ENCODE peak calls at places on chromosomes 6 and 20, in ten cellular contexts. G is neural progenitor cell; D is AG04450; I is CD4-positive, CD25-positive, alpha-beta regulatory T cell; X is HCT116; S is Karpas-422; Z is SK-N-SH; M is left ventricle myocardium inferior; T is stomach; F is fibroblast of lung. H is an unnamed sample.

GRCh38 chr6:83978324-83978734 is 55.2 kb upstream of the MRAP2 start:
- DNase-seq in F (no peak), X (no peak), M (no peak), I (no peak), T (no peak), D (no peak), S (no peak), Z (no peak), G (no peak), H (no peak)

GRCh38 chr6:41696788-41697187 is 38.6 kb downstream of the TFEB start:
- DNase-seq in Z (no peak), F (no peak), D (no peak), T (no peak), S (no peak), X (no peak), M (no peak), I (no peak), G (no peak), H (no peak)

GRCh38 chr6:142411145-142411544 is 109.3 kb downstream of the ADGRG6 start:
- DNase-seq in Z (no peak), S (no peak), X (no peak), I (no peak), D (no peak), T (no peak), M (no peak), F (no peak), G (no peak), H (no peak)

GRCh38 chr6:84645000-84645399 is 119.4 kb downstream of the TBX18 start:
- DNase-seq in M (no peak), I (no peak), X (no peak), Z (no peak), S (no peak), D (no peak), F (peak; percentile 59), T (no peak), G (no peak), H (no peak)

GRCh38 chr20:3404402-3404801 is 3.1 kb downstream of the DNAAF9 start:
- DNase-seq in G (no peak), M (no peak), I (no peak), Z (no peak), S (no peak), F (peak; percentile 8), T (no peak), X (no peak), D (no peak), H (no peak)

GRCh38 chr20:33663161-33664084 is 1.3 kb downstream of the C20orf144 start:
- DNase-seq in M (peak; percentile 86), T (peak; percentile 86), S (peak; percentile 94), F (peak; percentile 60), D (no peak), G (peak; percentile 94), Z (peak; percentile 93), X (no peak), I (peak; percentile 94), H (peak; percentile 78)

GRCh38 chr20:36113566-36114247 is 40.8 kb upstream of the EPB41L1 start:
- DNase-seq in T (no peak), S (peak; percentile 82), F (no peak), Z (no peak), G (peak; percentile 30), D (no peak), M (no peak), X (no peak), I (peak; percentile 8), H (no peak)

GRCh38 chr6:155340464-155341129 is 26.3 kb upstream of the TFB1M start:
- DNase-seq in G (peak; percentile 61), D (peak; percentile 10), Z (no peak), S (no peak), M (no peak), F (peak; percentile 43), I (no peak), T (no peak), X (peak; percentile 16), H (no peak)

GRCh38 chr6:149317656-149318571 is at the start of gene TAB2:
- DNase-seq in Z (peak; percentile 73), X (no peak), S (peak; percentile 72), G (no peak), F (no peak), M (peak; percentile 42), T (peak; percentile 39), I (peak; percentile 92), D (no peak), H (peak; percentile 57)

GRCh38 chr6:149320745-149321240 is 3.3 kb downstream of the TAB2 start:
- DNase-seq in X (no peak), F (no peak), S (no peak), I (peak; percentile 56), M (no peak), Z (no peak), T (no peak), G (no peak), D (no peak), H (no peak)

GRCh38 chr6:149316740-149317655 is 514 bp upstream of the TAB2 start:
- DNase-seq in D (peak; percentile 80), T (peak; percentile 90), M (peak; percentile 92), Z (peak; percentile 93), X (peak; percentile 65), G (peak; percentile 98), I (peak; percentile 97), S (peak; percentile 96), F (peak; percentile 91), H (peak; percentile 89)

GRCh38 chr6:149319413-149319812 is 1.9 kb downstream of the TAB2 start:
- DNase-seq in G (no peak), Z (no peak), F (no peak), X (no peak), I (peak; percentile 56), T (no peak), S (no peak), D (no peak), M (no peak), H (no peak)

GRCh38 chr6:149318581-149319286 is 1.2 kb downstream of the TAB2 start:
- DNase-seq in S (peak; percentile 51), M (no peak), G (peak; percentile 38), F (no peak), D (no peak), Z (peak; percentile 9), T (no peak), I (peak; percentile 88), X (no peak), H (peak; percentile 8)
- H3K27ac ChIP-seq in S (peak overlapping the region; percentile 12), M (peak overlapping the region; percentile 99), G (peak overlapping the region; percentile 99), F (peak overlapping the region; percentile 41), D (peak overlapping the region; percentile 33), Z (peak overlapping the region; percentile 92), T (peak overlapping the region; percentile 97), I (peak overlapping the region; percentile 94), X (no peak overlapping the region), H (no peak overlapping the region)

GRCh38 chr20:64167676-64168075 is 3.4 kb downstream of the MYT1 start:
- DNase-seq in X (no peak), T (no peak), M (no peak), F (no peak), I (no peak), Z (no peak), S (no peak), G (no peak), D (no peak), H (no peak)

GRCh38 chr20:64169089-64169560 is 4.9 kb downstream of the MYT1 start:
- DNase-seq in I (no peak), Z (no peak), X (no peak), S (no peak), M (no peak), F (no peak), G (no peak), D (no peak), T (no peak), H (no peak)

GRCh38 chr20:64165866-64166600 is 1.8 kb downstream of the MYT1 start:
- DNase-seq in X (no peak), T (no peak), Z (peak; percentile 79), G (no peak), I (no peak), S (no peak), D (no peak), F (no peak), M (no peak), H (peak; percentile 51)

GRCh38 chr20:64168381-64169088 is 4.3 kb downstream of the MYT1 start:
- DNase-seq in Z (peak; percentile 71), G (no peak), M (no peak), D (no peak), X (no peak), F (peak; percentile 2), S (no peak), T (no peak), I (no peak), H (peak; percentile 82)

DNA sequence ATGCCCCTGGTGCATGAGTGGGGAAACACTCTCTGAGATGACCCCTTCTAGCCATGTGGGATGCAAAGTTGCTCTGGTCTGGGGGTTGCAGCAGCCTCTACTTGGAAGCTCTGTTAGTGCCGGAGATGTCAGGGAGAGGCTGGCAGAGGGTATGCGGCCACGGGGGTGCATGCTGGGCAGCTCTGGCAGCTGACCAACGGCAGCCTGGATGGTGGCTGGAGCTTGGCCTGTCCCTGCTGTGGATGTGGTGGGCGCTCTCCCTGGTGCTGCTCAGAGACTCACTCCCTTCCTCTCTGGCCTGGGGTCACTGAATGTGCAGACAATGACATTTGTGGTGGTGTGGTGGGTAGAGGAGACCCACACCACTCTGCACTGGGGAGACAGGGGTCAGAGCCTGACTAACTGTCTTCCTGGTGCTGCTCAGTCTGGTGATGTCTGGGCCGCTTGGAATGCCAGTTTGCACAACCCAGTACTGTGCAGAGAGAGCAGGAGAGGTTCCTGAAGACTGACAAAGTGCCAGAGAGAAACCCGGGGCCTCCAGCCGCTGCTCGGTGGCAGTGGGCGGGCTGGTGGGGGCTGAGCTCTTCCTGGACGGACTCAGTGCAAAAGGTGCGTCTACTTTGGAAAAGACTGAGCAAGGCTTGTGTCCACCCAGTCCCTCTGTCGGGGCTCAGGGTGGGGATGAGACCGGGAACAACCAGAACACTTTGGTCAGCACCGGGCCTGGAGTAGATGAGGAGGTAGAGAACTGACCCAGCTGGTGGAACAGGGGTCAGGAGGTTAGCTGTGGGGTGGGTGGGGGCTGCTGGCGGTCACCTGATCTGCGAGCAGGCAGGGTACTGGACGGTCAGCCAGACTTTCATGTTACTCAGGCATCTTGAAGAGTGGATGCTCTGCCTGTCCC is 2.7 kb downstream of the MYT1 start:
- DNase-seq in S (no peak), D (no peak), G (peak; percentile 71), M (no peak), F (no peak), I (no peak), T (no peak), Z (peak; percentile 64), X (no peak), H (no peak)
- H3K27me3 ChIP-seq in S (no peaks in the 10 kb centered on the region), D (peaks cover 48% of the 10 kb centered on the region), G (peaks cover 38% of the 10 kb centered on the region), M (peaks cover 96% of the 10 kb centered on the region), F (peaks cover 22% of the 10 kb centered on the region), I (peaks cover 2% of the 10 kb centered on the region), T (peaks cover 95% of the 10 kb centered on the region), Z (peaks cover 38% of the 10 kb centered on the region), X (no peaks in the 10 kb centered on the region), H (no peaks in the 10 kb centered on the region)

GRCh38 chr6:28738396-28738765 is 185.4 kb downstream of the TRIM27 start:
- DNase-seq in X (no peak), I (no peak), S (no peak), T (no peak), M (no peak), D (no peak), Z (no peak), F (no peak), G (peak; percentile 27), H (no peak)

GRCh38 chr6:28734443-28734959 is 189.3 kb downstream of the TRIM27 start:
- DNase-seq in G (no peak), I (no peak), S (no peak), Z (no peak), M (no peak), X (no peak), D (no peak), F (no peak), T (no peak), H (no peak)

GRCh38 chr6:28737750-28738395 is 185.9 kb downstream of the TRIM27 start:
- DNase-seq in T (no peak), X (no peak), S (no peak), Z (no peak), D (no peak), F (no peak), M (no peak), I (no peak), G (peak; percentile 55), H (no peak)

GRCh38 chr6:28732052-28732451 is 191.7 kb downstream of the TRIM27 start:
- DNase-seq in Z (no peak), X (no peak), F (no peak), I (no peak), S (no peak), D (no peak), G (no peak), M (no peak), T (no peak), H (no peak)

DNA sequence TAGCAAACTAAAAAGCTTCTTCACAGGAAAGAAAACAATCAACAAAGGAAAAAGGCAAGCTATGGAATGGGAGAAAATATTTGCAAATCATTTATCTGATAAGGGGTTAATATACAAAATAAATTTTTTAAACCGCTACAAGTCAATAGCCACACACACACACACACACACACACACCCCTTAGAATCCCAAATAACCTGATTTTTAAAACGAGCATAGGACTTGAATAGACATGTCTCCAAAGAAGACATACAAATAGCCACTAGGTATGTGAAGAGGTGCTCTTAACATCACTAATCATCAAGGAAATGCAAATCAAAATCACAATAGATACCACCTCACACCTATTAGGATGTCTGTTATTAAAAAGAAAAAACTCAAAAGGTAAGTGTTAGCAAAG is 187.7 kb downstream of the TRIM27 start:
- DNase-seq in M (no peak), I (no peak), S (no peak), T (no peak), X (no peak), D (no peak), Z (no peak), F (no peak), G (no peak), H (no peak)
- H3K9me3 ChIP-seq in M (peaks cover 12% of the 10 kb centered on the region), I (peaks cover 22% of the 10 kb centered on the region), S (no peaks in the 10 kb centered on the region), T (no peaks in the 10 kb centered on the region), X (no peaks in the 10 kb centered on the region), D (peaks cover 2% of the 10 kb centered on the region), Z (no peaks in the 10 kb centered on the region), F (no peaks in the 10 kb centered on the region), G (no peaks in the 10 kb centered on the region), H (peaks cover 57% of the 10 kb centered on the region)

GRCh38 chr6:19297880-19298279 is 539.3 kb upstream of the ID4 start:
- DNase-seq in S (no peak), F (no peak), D (no peak), G (no peak), M (no peak), T (no peak), Z (no peak), I (no peak), X (no peak), H (peak; percentile 94)
- H3K27ac ChIP-seq in S (no peak overlapping the region), F (no peak overlapping the region), D (no peak overlapping the region), G (no peak overlapping the region), M (no peak overlapping the region), T (no peak overlapping the region), Z (no peak overlapping the region), I (no peak overlapping the region), X (no peak overlapping the region), H (peak overlapping the region; percentile 66)

H was measured in WERI-Rb-1.